ENCODE peak calls at places on chromosomes 1 and 21, in seven cellular contexts. N, D, R, V, J, I and Y are unnamed samples.

GRCh38 chr1:119745034-119745433 is 23.7 kb downstream of the HMGCS2 start:
- DNase-seq in V (no peak), D (no peak), J (no peak), N (no peak), R (no peak), I (no peak), Y (no peak)

GRCh38 chr1:226365166-226365565 is 42.7 kb downstream of the PARP1 start:
- DNase-seq in V (no peak), N (no peak), J (no peak), R (no peak), I (no peak), D (no peak), Y (no peak)

GRCh38 chr1:18232052-18232451 is 124.5 kb downstream of the IGSF21 start:
- DNase-seq in I (no peak), D (no peak), V (no peak), R (peak), J (no peak), N (peak), Y (no peak)

GRCh38 chr1:151976868-151977267 is 16.8 kb downstream of the S100A10 start:
- DNase-seq in N (peak), I (no peak), D (no peak), J (no peak), R (no peak), V (no peak), Y (peak)

GRCh38 chr21:41993744-41994143 is 16.4 kb downstream of the ZBTB21 start:
- DNase-seq in I (no peak), V (no peak), J (no peak), R (no peak), D (no peak), N (no peak), Y (peak)

GRCh38 chr1:2427976-2428375 is 15.6 kb upstream of the PEX10 start:
- DNase-seq in V (no peak), J (no peak), D (no peak), N (no peak), R (no peak), I (no peak), Y (no peak)

GRCh38 chr1:209291715-209292114 is 291.8 kb upstream of the CAMK1G start:
- DNase-seq in J (no peak), R (no peak), I (no peak), D (no peak), N (no peak), V (no peak), Y (no peak)

GRCh38 chr1:59730759-59731478 is 83.8 kb upstream of the HOOK1 start:
- DNase-seq in N (peak), D (no peak), V (peak), J (peak), I (no peak), R (peak), Y (peak)

GRCh38 chr1:160070243-160071163 is 543 bp upstream of the KCNJ10 start:
- DNase-seq in D (no peak), V (no peak), N (peak), I (peak), R (peak), J (peak), Y (peak)

GRCh38 chr1:200374569-200375312 is 35.1 kb downstream of the ZNF281 start:
- DNase-seq in V (no peak), J (peak), I (peak), N (peak), D (no peak), R (no peak), Y (peak)

GRCh38 chr1:180981596-180982387 is 40.9 kb downstream of the STX6 start:
- DNase-seq in N (no peak), I (peak), J (no peak), V (no peak), R (no peak), D (peak), Y (no peak)

GRCh38 chr1:62382581-62382980 is 54.3 kb upstream of the USP1 start:
- DNase-seq in N (no peak), J (no peak), I (no peak), V (no peak), R (no peak), D (no peak), Y (no peak)

GRCh38 chr1:181139631-181140051 is 51.1 kb downstream of the IER5 start:
- DNase-seq in R (no peak), D (no peak), V (no peak), I (no peak), N (peak), J (no peak), Y (peak)

DNA sequence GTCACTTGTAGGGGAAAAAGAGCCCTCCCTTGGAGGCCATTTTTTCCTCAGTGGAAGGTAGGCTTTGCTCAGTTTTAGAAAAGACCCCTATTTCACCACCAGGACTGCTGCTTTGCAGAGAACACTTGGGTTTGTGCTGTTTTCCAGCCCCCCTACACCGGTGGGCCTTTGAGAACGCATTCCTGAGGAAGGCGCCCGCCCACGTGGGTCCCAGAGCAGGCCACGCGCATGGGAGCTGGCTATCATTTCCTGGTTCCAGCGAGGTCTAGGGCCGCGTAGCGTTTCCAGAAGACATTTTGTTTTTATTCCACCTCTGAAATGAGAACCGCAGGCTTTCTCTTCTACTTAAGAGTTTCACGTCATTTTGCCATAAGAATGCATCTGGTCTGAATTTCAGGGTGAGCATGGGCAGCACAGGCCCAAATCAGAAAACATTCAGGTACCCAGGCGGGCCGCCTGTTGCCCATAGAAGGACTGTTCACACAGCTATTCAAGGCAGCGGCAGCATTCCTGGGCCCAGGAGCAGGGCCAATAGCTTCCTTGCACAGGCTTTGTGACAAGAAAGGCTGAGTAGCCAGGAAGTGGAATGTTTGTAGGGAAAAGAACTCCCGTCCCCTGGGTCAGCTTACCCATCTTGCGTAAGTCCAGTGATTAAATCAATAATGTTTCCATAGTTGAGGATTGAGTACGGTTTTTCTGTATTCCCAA is 1.3 kb upstream of the KLHL21 start:
- DNase-seq in D (no peak), I (peak), N (no peak), J (peak), V (no peak), R (no peak), Y (peak)
- TF ChIP-seq CEBPB in D (no peak), I (peak), N (peak), J (peak), V (no peak), R (peak), Y (peak)

DNA sequence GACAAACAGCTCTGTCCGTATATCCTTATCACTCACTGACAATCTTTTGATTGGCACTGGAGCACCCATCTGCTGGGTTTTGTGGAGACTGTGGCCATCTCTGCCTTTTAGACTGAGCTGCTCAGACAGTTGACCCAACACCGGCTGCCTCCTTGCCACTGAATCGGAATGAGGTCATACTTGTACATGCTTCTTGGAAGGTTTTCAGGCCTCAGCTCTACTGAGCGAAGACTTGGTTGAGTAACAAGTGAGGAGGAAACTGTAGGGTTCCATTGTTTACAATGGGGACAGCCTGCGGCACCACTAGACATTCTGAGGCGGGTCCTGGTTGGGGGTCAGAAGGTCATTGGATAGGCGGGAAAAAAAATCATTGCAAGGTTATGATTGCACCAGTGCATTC is 320.3 kb downstream of the KIF26B start:
- DNase-seq in N (no peak), J (no peak), R (no peak), D (no peak), I (no peak), V (no peak), Y (peak)
- TF ChIP-seq CEBPB in N (no peak), J (no peak), R (no peak), D (no peak), I (no peak), V (no peak), Y (no peak)

GRCh38 chr1:46724991-46725735 is 6.2 kb upstream of the EFCAB14 start:
- DNase-seq in V (peak), N (peak), I (peak), R (peak), D (peak), J (peak), Y (peak)
- TF ChIP-seq CEBPB in V (no peak), N (no peak), I (peak), R (peak), D (no peak), J (peak), Y (peak)

GRCh38 chr1:87803395-87803794 is 474.7 kb downstream of the LMO4 start:
- DNase-seq in J (no peak), N (no peak), V (no peak), D (no peak), R (no peak), I (no peak), Y (no peak)

GRCh38 chr1:87804128-87804527 is 475.4 kb downstream of the LMO4 start:
- DNase-seq in R (no peak), D (no peak), I (no peak), J (no peak), N (no peak), V (no peak), Y (no peak)

GRCh38 chr1:87806377-87807094 is 477.9 kb downstream of the LMO4 start:
- DNase-seq in N (peak), R (no peak), D (no peak), V (no peak), I (no peak), J (no peak), Y (no peak)

GRCh38 chr1:87810166-87810565 is 481.5 kb downstream of the LMO4 start:
- DNase-seq in R (no peak), J (no peak), V (no peak), N (no peak), D (no peak), I (no peak), Y (peak)

GRCh38 chr1:87805661-87806376 is 477.1 kb downstream of the LMO4 start:
- DNase-seq in N (peak), D (no peak), V (peak), I (no peak), R (no peak), J (peak), Y (peak)
- TF ChIP-seq CEBPB in N (no peak), D (no peak), V (no peak), I (no peak), R (no peak), J (no peak), Y (no peak)

DNA sequence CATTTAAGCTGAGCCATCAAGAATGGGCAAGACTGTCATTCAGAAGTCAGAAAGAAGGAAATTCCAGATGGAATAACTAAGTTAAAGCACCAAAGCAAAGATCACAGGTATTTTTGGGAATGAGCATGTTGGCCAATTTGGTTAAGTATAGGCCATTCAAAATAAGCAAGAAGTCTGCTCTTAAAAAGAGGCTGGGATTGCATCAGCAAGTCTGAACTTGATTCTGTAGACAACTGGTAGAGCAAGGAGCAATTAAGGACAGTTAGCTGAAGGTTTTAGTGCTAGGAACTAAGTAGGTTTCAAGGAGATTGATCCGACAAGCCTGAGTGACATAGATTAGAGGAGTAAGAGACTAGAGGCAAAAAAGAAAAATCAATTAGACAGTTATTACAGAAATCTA is 8.4 kb downstream of the ANKRD45 start:
- DNase-seq in J (no peak), V (no peak), N (no peak), D (no peak), R (no peak), I (no peak), Y (no peak)
- TF ChIP-seq CEBPB in J (no peak), V (no peak), N (no peak), D (no peak), R (peak), I (no peak), Y (no peak)